ENCODE peak calls at places on chromosomes 4 and X, in six cellular contexts. One of them, this sample, is unnamed.

GRCh38 chr4:187307131-187307530 is 583.5 kb upstream of the FAT1 start:
- DNase-seq in transverse colon: no peak
- DNase-seq in Panc1: no peak
- DNase-seq in stomach: no peak
- DNase-seq in HL-60: no peak
- DNase-seq in GM23338: no peak
- DNase-seq in this sample: no peak

GRCh38 chr4:153326513-153326912 is 18.0 kb upstream of the MND1 start:
- DNase-seq in transverse colon: peak; percentile 16
- DNase-seq in Panc1: no peak
- DNase-seq in stomach: peak; percentile 52
- DNase-seq in HL-60: no peak
- DNase-seq in GM23338: no peak
- DNase-seq in this sample: no peak

GRCh38 chrX:50691820-50692219 is 122.2 kb downstream of the SHROOM4 start:
- DNase-seq in transverse colon: no peak
- DNase-seq in Panc1: peak; percentile 24
- DNase-seq in stomach: no peak
- DNase-seq in HL-60: peak; percentile 26
- DNase-seq in GM23338: peak; percentile 83
- DNase-seq in this sample: no peak

GRCh38 chr4:128820631-128821119 is 11.2 kb downstream of the JADE1 start:
- DNase-seq in transverse colon: no peak
- DNase-seq in Panc1: no peak
- DNase-seq in stomach: no peak
- DNase-seq in HL-60: no peak
- DNase-seq in GM23338: no peak
- DNase-seq in this sample: no peak

GRCh38 chr4:101037249-101037648 is 310.1 kb downstream of the PPP3CA start:
- DNase-seq in transverse colon: no peak
- DNase-seq in Panc1: no peak
- DNase-seq in stomach: no peak
- DNase-seq in HL-60: peak; percentile 6
- DNase-seq in GM23338: no peak
- DNase-seq in this sample: no peak

GRCh38 chrX:4253092-4253491 is 539.6 kb upstream of the PRKX start:
- DNase-seq in transverse colon: no peak
- DNase-seq in Panc1: no peak
- DNase-seq in stomach: no peak
- DNase-seq in HL-60: peak; percentile 78
- DNase-seq in GM23338: no peak
- DNase-seq in this sample: no peak

GRCh38 chrX:38985375-38985774 is 184.1 kb downstream of the MID1IP1 start:
- DNase-seq in transverse colon: no peak
- DNase-seq in Panc1: no peak
- DNase-seq in stomach: no peak
- DNase-seq in HL-60: peak; percentile 17
- DNase-seq in GM23338: peak; percentile 61
- DNase-seq in this sample: no peak

GRCh38 chrX:9352683-9353430 is 112.0 kb upstream of the TBL1X start:
- DNase-seq in transverse colon: peak; percentile 41
- DNase-seq in Panc1: no peak
- DNase-seq in stomach: peak; percentile 49
- DNase-seq in HL-60: peak; percentile 88
- DNase-seq in GM23338: no peak
- DNase-seq in this sample: no peak

GRCh38 chr4:152901205-152901604 is 34.9 kb upstream of the FHDC1 start:
- DNase-seq in transverse colon: no peak
- DNase-seq in Panc1: no peak
- DNase-seq in stomach: no peak
- DNase-seq in HL-60: no peak
- DNase-seq in GM23338: no peak
- DNase-seq in this sample: no peak

GRCh38 chr4:169716677-169717076 is 41.1 kb downstream of the HPF1 start:
- DNase-seq in transverse colon: no peak
- DNase-seq in Panc1: no peak
- DNase-seq in stomach: no peak
- DNase-seq in HL-60: no peak
- DNase-seq in GM23338: no peak
- DNase-seq in this sample: no peak

GRCh38 chr4:98204236-98204553 is 57.0 kb upstream of the RAP1GDS1 start:
- DNase-seq in transverse colon: no peak
- DNase-seq in Panc1: no peak
- DNase-seq in stomach: no peak
- DNase-seq in HL-60: no peak
- DNase-seq in GM23338: no peak
- DNase-seq in this sample: no peak

GRCh38 chrX:55007633-55008032 is 7.5 kb downstream of the APEX2 start:
- DNase-seq in transverse colon: peak; percentile 67
- DNase-seq in Panc1: no peak
- DNase-seq in stomach: peak; percentile 51
- DNase-seq in HL-60: no peak
- DNase-seq in GM23338: no peak
- DNase-seq in this sample: no peak

GRCh38 chr4:78356251-78356650 is 195.3 kb upstream of the ANXA3 start:
- DNase-seq in transverse colon: no peak
- DNase-seq in Panc1: no peak
- DNase-seq in stomach: no peak
- DNase-seq in HL-60: no peak
- DNase-seq in GM23338: no peak
- DNase-seq in this sample: no peak

GRCh38 chr4:102826105-102826889 is 1.1 kb downstream of the UBE2D3 start:
- DNase-seq in transverse colon: no peak
- DNase-seq in Panc1: no peak
- DNase-seq in stomach: no peak
- DNase-seq in HL-60: no peak
- DNase-seq in GM23338: no peak
- DNase-seq in this sample: no peak
- TF ChIP-seq POLR2AphosphoS5 in transverse colon: no peak
- TF ChIP-seq POLR2AphosphoS5 in Panc1: no peak
- TF ChIP-seq POLR2AphosphoS5 in stomach: no peak
- TF ChIP-seq POLR2AphosphoS5 in HL-60: no peak
- TF ChIP-seq POLR2AphosphoS5 in GM23338: peak; percentile 38
- TF ChIP-seq POLR2AphosphoS5 in this sample: no peak

GRCh38 chr4:6575503-6576240 is 683 bp downstream of the MAN2B2 start:
- DNase-seq in transverse colon: no peak
- DNase-seq in Panc1: no peak
- DNase-seq in stomach: no peak
- DNase-seq in HL-60: no peak
- DNase-seq in GM23338: peak; percentile 16
- DNase-seq in this sample: no peak
- H3K27ac ChIP-seq in transverse colon: peak overlapping the region; percentile 77
- H3K27ac ChIP-seq in Panc1: peak overlapping the region; percentile 75
- H3K27ac ChIP-seq in stomach: peak overlapping the region; percentile 88
- H3K27ac ChIP-seq in HL-60: peak overlapping the region; percentile 70
- H3K27ac ChIP-seq in GM23338: no peak overlapping the region
- H3K27ac ChIP-seq in this sample: no peak overlapping the region

DNA sequence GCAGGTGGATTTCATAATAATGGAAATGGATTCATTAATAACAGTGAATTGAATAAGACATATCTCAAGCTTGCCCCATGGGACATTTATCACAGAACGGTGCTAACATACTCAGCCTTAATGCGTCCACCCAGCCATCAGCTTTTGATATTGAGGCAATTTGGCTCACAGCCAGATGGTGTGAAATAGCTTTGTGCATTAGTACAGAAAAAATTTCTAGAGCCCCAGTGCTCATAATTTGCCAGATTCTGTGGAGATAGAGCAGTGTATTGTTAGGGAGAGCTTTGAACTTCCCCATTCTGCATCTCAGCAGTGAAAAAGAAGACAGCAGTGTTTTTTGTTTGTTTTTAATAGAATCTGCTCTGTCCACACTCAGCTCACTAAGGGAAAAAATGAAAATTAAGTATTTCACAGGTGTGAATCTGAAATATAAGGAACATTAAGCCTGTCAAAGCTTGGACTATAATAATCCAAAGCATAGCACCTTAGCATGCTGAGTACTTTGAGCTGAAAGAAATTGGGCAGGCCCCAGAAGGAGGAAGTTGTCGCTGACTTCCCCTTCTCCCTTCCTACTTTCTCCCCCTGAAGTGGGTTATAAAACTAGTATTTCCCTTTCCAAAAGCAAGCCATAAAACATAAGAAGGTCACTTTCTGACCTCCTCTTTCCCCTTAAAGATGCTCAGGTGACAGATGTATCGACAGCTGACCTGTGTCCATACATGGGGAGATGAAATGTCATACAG is 295.8 kb downstream of the MAGEB5 start:
- DNase-seq in transverse colon: no peak
- DNase-seq in Panc1: no peak
- DNase-seq in stomach: no peak
- DNase-seq in HL-60: peak; percentile 73
- DNase-seq in GM23338: no peak
- DNase-seq in this sample: no peak
- TF ChIP-seq POLR2AphosphoS5 in transverse colon: no peak
- TF ChIP-seq POLR2AphosphoS5 in Panc1: no peak
- TF ChIP-seq POLR2AphosphoS5 in stomach: no peak
- TF ChIP-seq POLR2AphosphoS5 in HL-60: no peak
- TF ChIP-seq POLR2AphosphoS5 in GM23338: no peak
- TF ChIP-seq POLR2AphosphoS5 in this sample: no peak

GRCh38 chr4:17029964-17030363 is 131.5 kb upstream of the LDB2 start:
- DNase-seq in transverse colon: no peak
- DNase-seq in Panc1: no peak
- DNase-seq in stomach: no peak
- DNase-seq in HL-60: no peak
- DNase-seq in GM23338: no peak
- DNase-seq in this sample: no peak
- H3K27ac ChIP-seq in transverse colon: no peak overlapping the region
- H3K27ac ChIP-seq in Panc1: no peak overlapping the region
- H3K27ac ChIP-seq in stomach: no peak overlapping the region
- H3K27ac ChIP-seq in HL-60: no peak overlapping the region
- H3K27ac ChIP-seq in GM23338: no peak overlapping the region
- H3K27ac ChIP-seq in this sample: no peak overlapping the region

GRCh38 chrX:153724252-153725038 is at the start of the genes ABCD1 and BCAP31:
- DNase-seq in transverse colon: peak; percentile 92
- DNase-seq in Panc1: no peak
- DNase-seq in stomach: peak; percentile 90
- DNase-seq in HL-60: peak; percentile 88
- DNase-seq in GM23338: peak; percentile 84
- DNase-seq in this sample: no peak
- TF ChIP-seq POLR2AphosphoS5 in transverse colon: peak; percentile 93
- TF ChIP-seq POLR2AphosphoS5 in Panc1: peak; percentile 78
- TF ChIP-seq POLR2AphosphoS5 in stomach: peak; percentile 91
- TF ChIP-seq POLR2AphosphoS5 in HL-60: peak; percentile 88
- TF ChIP-seq POLR2AphosphoS5 in GM23338: peak; percentile 23
- TF ChIP-seq POLR2AphosphoS5 in this sample: peak; percentile 56

GRCh38 chr4:119521306-119521705 is 107.3 kb downstream of the PDE5A start:
- DNase-seq in transverse colon: peak; percentile 67
- DNase-seq in Panc1: no peak
- DNase-seq in stomach: no peak
- DNase-seq in HL-60: no peak
- DNase-seq in GM23338: no peak
- DNase-seq in this sample: no peak

GRCh38 chr4:119526786-119527550 is 101.6 kb downstream of the PDE5A start:
- DNase-seq in transverse colon: no peak
- DNase-seq in Panc1: no peak
- DNase-seq in stomach: no peak
- DNase-seq in HL-60: no peak
- DNase-seq in GM23338: peak; percentile 7
- DNase-seq in this sample: no peak

GRCh38 chr4:119525771-119526712 is 102.6 kb downstream of the PDE5A start:
- DNase-seq in transverse colon: no peak
- DNase-seq in Panc1: no peak
- DNase-seq in stomach: no peak
- DNase-seq in HL-60: no peak
- DNase-seq in GM23338: no peak
- DNase-seq in this sample: no peak

GRCh38 chr4:119523399-119523798 is 105.2 kb downstream of the PDE5A start:
- DNase-seq in transverse colon: no peak
- DNase-seq in Panc1: no peak
- DNase-seq in stomach: no peak
- DNase-seq in HL-60: no peak
- DNase-seq in GM23338: no peak
- DNase-seq in this sample: no peak

DNA sequence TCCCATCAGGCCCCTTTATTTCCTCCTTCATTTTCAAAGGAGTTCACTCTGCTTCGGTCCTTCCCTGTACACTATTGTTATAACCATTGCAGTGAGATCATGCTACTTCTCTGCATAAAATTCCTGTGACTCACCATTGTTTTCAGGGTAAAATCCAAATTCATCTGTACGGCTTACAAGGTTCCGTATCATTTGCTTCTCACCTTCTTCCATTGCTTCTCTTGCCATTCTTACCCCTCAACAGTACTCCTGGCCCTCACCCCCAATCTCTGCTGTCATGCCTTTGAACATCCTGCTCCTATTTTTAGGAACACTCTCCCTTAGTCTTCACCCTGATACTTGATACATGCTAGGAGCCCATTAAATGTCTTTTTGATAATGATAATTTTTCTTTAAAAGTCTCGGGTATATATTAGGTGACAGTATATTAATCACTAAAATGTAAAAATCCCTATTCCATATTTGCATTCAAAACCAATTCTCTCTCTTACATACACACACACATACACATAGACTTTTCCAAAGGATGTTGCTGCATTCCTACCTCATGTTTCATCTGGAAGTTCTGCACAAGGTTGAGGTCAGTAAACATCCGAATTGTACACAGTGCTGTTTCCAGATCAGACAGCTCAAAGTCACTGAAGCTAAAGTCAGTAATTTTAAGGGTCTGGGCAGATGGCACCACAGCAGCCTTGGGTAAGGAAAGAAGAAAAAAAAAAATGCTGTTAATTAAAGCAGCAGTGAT is 103.4 kb downstream of the PDE5A start:
- DNase-seq in transverse colon: no peak
- DNase-seq in Panc1: peak; percentile 66
- DNase-seq in stomach: no peak
- DNase-seq in HL-60: no peak
- DNase-seq in GM23338: no peak
- DNase-seq in this sample: no peak
- H3K27ac ChIP-seq in transverse colon: peak overlapping the region; percentile 65
- H3K27ac ChIP-seq in Panc1: no peak overlapping the region
- H3K27ac ChIP-seq in stomach: peak overlapping the region; percentile 75
- H3K27ac ChIP-seq in HL-60: no peak overlapping the region
- H3K27ac ChIP-seq in GM23338: no peak overlapping the region
- H3K27ac ChIP-seq in this sample: no peak overlapping the region

DNA sequence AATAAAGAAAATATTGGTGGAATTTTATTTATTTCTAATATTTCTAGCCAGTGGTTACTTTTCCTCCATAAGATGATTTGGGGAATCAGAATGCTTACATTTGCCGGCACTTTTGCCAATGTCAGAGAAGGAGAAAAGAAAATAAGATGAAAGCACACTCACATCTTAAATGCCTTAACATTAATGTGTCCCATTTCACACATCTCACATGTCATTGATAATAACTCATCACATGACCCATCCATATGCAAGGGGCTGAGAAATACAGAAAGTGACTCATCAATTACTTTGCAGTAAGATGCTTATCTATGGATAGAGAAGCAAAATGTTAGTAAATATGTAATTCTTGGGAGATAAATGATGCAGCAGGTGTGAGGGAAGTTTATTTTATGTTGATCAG is 1531.0 kb downstream of the PCDH7 start:
- DNase-seq in transverse colon: no peak
- DNase-seq in Panc1: no peak
- DNase-seq in stomach: no peak
- DNase-seq in HL-60: no peak
- DNase-seq in GM23338: no peak
- DNase-seq in this sample: no peak
- TF ChIP-seq POLR2AphosphoS5 in transverse colon: no peak
- TF ChIP-seq POLR2AphosphoS5 in Panc1: no peak
- TF ChIP-seq POLR2AphosphoS5 in stomach: no peak
- TF ChIP-seq POLR2AphosphoS5 in HL-60: no peak
- TF ChIP-seq POLR2AphosphoS5 in GM23338: no peak
- TF ChIP-seq POLR2AphosphoS5 in this sample: no peak

GRCh38 chrX:30851459-30851858 is 37.6 kb downstream of the TAB3 start:
- DNase-seq in transverse colon: no peak
- DNase-seq in Panc1: no peak
- DNase-seq in stomach: no peak
- DNase-seq in HL-60: no peak
- DNase-seq in GM23338: no peak
- DNase-seq in this sample: no peak
- H3K27ac ChIP-seq in transverse colon: no peak overlapping the region
- H3K27ac ChIP-seq in Panc1: no peak overlapping the region
- H3K27ac ChIP-seq in stomach: no peak overlapping the region
- H3K27ac ChIP-seq in HL-60: no peak overlapping the region
- H3K27ac ChIP-seq in GM23338: no peak overlapping the region
- H3K27ac ChIP-seq in this sample: no peak overlapping the region